ENCODE peak calls at places on chromosomes 6 and 20, in five cellular contexts. One of them, this sample, is unnamed. For H3K4me1, the result is how much of the 10 kb centered on the place peaks cover.

GRCh38 chr6:140281236-140281635 is 906.8 kb upstream of the CITED2 start:
- DNase-seq in effector memory CD4-positive, alpha-beta T cell: no peak
- DNase-seq in tibial artery: no peak
- DNase-seq in A549: no peak
- DNase-seq in pancreas: no peak
- DNase-seq in this sample: no peak

GRCh38 chr6:84274856-84275255 is 47.4 kb upstream of the CEP162 start:
- DNase-seq in effector memory CD4-positive, alpha-beta T cell: no peak
- DNase-seq in tibial artery: no peak
- DNase-seq in A549: no peak
- DNase-seq in pancreas: no peak
- DNase-seq in this sample: no peak

GRCh38 chr6:47420394-47421371 is 56.9 kb upstream of the CD2AP start:
- DNase-seq in effector memory CD4-positive, alpha-beta T cell: no peak
- DNase-seq in tibial artery: no peak
- DNase-seq in A549: no peak
- DNase-seq in pancreas: no peak
- DNase-seq in this sample: no peak

GRCh38 chr6:9388596-9388995 is 953.3 kb upstream of the SLC35B3 start:
- DNase-seq in effector memory CD4-positive, alpha-beta T cell: no peak
- DNase-seq in tibial artery: no peak
- DNase-seq in A549: no peak
- DNase-seq in pancreas: no peak
- DNase-seq in this sample: no peak

GRCh38 chr6:150627601-150628012 is 27.9 kb downstream of the PLEKHG1 start:
- DNase-seq in effector memory CD4-positive, alpha-beta T cell: no peak
- DNase-seq in tibial artery: no peak
- DNase-seq in A549: no peak
- DNase-seq in pancreas: no peak
- DNase-seq in this sample: no peak

GRCh38 chr6:137311940-137312339 is 92.8 kb upstream of the IFNGR1 start:
- DNase-seq in effector memory CD4-positive, alpha-beta T cell: no peak
- DNase-seq in tibial artery: no peak
- DNase-seq in A549: no peak
- DNase-seq in pancreas: no peak
- DNase-seq in this sample: no peak

GRCh38 chr6:20312581-20312980 is 89.1 kb upstream of the E2F3 start:
- DNase-seq in effector memory CD4-positive, alpha-beta T cell: no peak
- DNase-seq in tibial artery: no peak
- DNase-seq in A549: no peak
- DNase-seq in pancreas: no peak
- DNase-seq in this sample: no peak

GRCh38 chr6:90406142-90406794 is 109.6 kb upstream of the BACH2 start:
- DNase-seq in effector memory CD4-positive, alpha-beta T cell: no peak
- DNase-seq in tibial artery: no peak
- DNase-seq in A549: peak
- DNase-seq in pancreas: no peak
- DNase-seq in this sample: no peak

GRCh38 chr6:154370545-154370944 is 13.9 kb upstream of the IPCEF1 start:
- DNase-seq in effector memory CD4-positive, alpha-beta T cell: no peak
- DNase-seq in tibial artery: no peak
- DNase-seq in A549: no peak
- DNase-seq in pancreas: no peak
- DNase-seq in this sample: no peak

GRCh38 chr6:110366241-110366640 is 8.1 kb upstream of the METTL24 start:
- DNase-seq in effector memory CD4-positive, alpha-beta T cell: no peak
- DNase-seq in tibial artery: no peak
- DNase-seq in A549: no peak
- DNase-seq in pancreas: no peak
- DNase-seq in this sample: no peak

GRCh38 chr6:41546866-41547798 is 951 bp downstream of the FOXP4 start:
- DNase-seq in effector memory CD4-positive, alpha-beta T cell: no peak
- DNase-seq in tibial artery: no peak
- DNase-seq in A549: peak
- DNase-seq in pancreas: peak
- DNase-seq in this sample: peak

GRCh38 chr6:157989541-157990289 is 8.1 kb downstream of the SYNJ2 start:
- DNase-seq in effector memory CD4-positive, alpha-beta T cell: no peak
- DNase-seq in tibial artery: peak
- DNase-seq in A549: no peak
- DNase-seq in pancreas: peak
- DNase-seq in this sample: peak

GRCh38 chr6:45929421-45930361 is 86.0 kb downstream of the CLIC5 start:
- DNase-seq in effector memory CD4-positive, alpha-beta T cell: no peak
- DNase-seq in tibial artery: no peak
- DNase-seq in A549: no peak
- DNase-seq in pancreas: no peak
- DNase-seq in this sample: no peak

GRCh38 chr20:48695255-48695654 is 132.5 kb downstream of the PREX1 start:
- DNase-seq in effector memory CD4-positive, alpha-beta T cell: no peak
- DNase-seq in tibial artery: no peak
- DNase-seq in A549: no peak
- DNase-seq in pancreas: no peak
- DNase-seq in this sample: peak

GRCh38 chr20:47535088-47535487 is 33.4 kb downstream of the NCOA3 start:
- DNase-seq in effector memory CD4-positive, alpha-beta T cell: no peak
- DNase-seq in tibial artery: no peak
- DNase-seq in A549: no peak
- DNase-seq in pancreas: no peak
- DNase-seq in this sample: no peak

GRCh38 chr6:7730852-7731251 is 5.0 kb downstream of the BMP6 start:
- DNase-seq in effector memory CD4-positive, alpha-beta T cell: no peak
- DNase-seq in tibial artery: no peak
- DNase-seq in A549: peak
- DNase-seq in pancreas: no peak
- DNase-seq in this sample: no peak

GRCh38 chr6:101079696-101080270 is 198.7 kb upstream of the ASCC3 start:
- DNase-seq in effector memory CD4-positive, alpha-beta T cell: no peak
- DNase-seq in tibial artery: no peak
- DNase-seq in A549: no peak
- DNase-seq in pancreas: no peak
- DNase-seq in this sample: no peak
- H3K27ac ChIP-seq in effector memory CD4-positive, alpha-beta T cell: no peak
- H3K27ac ChIP-seq in tibial artery: no peak
- H3K27ac ChIP-seq in A549: peak
- H3K27ac ChIP-seq in pancreas: no peak
- H3K27ac ChIP-seq in this sample: no peak

GRCh38 chr20:56178219-56178618 is 70.3 kb upstream of the MC3R start:
- DNase-seq in effector memory CD4-positive, alpha-beta T cell: no peak
- DNase-seq in tibial artery: no peak
- DNase-seq in A549: no peak
- DNase-seq in pancreas: no peak
- DNase-seq in this sample: no peak
- H3K4me1 ChIP-seq in effector memory CD4-positive, alpha-beta T cell: under half
- H3K4me1 ChIP-seq in tibial artery: under half
- H3K4me1 ChIP-seq in A549: under half
- H3K4me1 ChIP-seq in pancreas: under half
- H3K4me1 ChIP-seq in this sample: under half

DNA sequence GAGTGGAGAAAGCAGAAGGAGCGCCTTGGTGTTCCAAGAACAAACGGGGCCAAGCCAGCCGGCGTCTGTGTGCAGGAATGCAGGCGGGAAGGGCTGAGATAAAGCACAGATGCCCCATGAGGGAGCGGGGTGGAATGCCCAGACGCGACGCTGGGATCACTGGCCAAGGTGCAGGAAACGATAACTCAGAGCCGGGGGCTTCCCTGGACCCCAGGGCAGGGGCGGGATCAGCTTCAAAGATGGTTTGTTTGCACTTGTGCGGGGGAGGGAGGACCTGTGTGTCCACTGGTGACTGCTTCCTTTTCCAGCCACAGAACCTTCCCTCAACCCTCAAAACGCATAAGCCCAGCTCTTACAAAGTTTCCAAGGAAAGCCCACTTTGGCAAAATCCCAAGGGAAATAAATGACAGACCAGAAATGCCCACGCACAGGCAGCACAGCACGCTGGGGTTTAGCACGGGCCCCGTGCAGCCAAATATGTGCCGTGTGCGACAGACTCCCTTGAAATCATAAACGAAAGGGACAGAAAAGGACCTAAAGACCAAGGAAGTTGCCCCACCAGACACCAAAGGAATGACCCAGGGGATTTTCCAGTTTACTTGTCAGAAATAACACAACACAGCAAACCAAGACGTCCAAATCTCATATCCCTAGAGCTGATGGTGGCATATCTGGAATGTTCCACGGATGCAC is 113.9 kb downstream of the NFATC2 start:
- DNase-seq in effector memory CD4-positive, alpha-beta T cell: no peak
- DNase-seq in tibial artery: peak
- DNase-seq in A549: no peak
- DNase-seq in pancreas: peak
- DNase-seq in this sample: peak
- H3K27ac ChIP-seq in effector memory CD4-positive, alpha-beta T cell: no peak
- H3K27ac ChIP-seq in tibial artery: peak
- H3K27ac ChIP-seq in A549: no peak
- H3K27ac ChIP-seq in pancreas: no peak
- H3K27ac ChIP-seq in this sample: no peak

DNA sequence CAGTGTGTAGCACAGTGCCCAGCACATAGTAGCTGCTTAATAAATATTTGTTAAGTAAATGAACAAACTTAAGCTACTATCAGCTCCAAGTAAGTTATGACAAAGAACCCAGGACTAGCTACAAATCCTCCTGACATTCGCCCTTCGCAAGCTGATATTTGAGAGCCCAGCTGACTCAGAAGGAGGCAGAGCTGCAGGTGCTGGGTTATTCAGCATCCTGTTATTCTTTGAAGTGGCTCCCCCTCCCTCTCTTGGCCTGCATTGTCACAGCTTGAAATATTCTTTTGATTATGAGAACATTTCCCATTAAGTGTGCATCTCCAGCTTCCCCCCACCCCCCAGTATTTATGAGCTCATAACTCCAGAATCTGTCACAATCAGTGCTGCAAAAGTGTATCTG is 78.8 kb upstream of the RALY start:
- DNase-seq in effector memory CD4-positive, alpha-beta T cell: peak
- DNase-seq in tibial artery: no peak
- DNase-seq in A549: peak
- DNase-seq in pancreas: no peak
- DNase-seq in this sample: peak
- H3K4me1 ChIP-seq in effector memory CD4-positive, alpha-beta T cell: under half
- H3K4me1 ChIP-seq in tibial artery: under half
- H3K4me1 ChIP-seq in A549: under half
- H3K4me1 ChIP-seq in pancreas: under half
- H3K4me1 ChIP-seq in this sample: under half

GRCh38 chr6:753486-753885 is 60.5 kb upstream of the EXOC2 start:
- DNase-seq in effector memory CD4-positive, alpha-beta T cell: no peak
- DNase-seq in tibial artery: no peak
- DNase-seq in A549: no peak
- DNase-seq in pancreas: no peak
- DNase-seq in this sample: no peak
- H3K27ac ChIP-seq in effector memory CD4-positive, alpha-beta T cell: no peak
- H3K27ac ChIP-seq in tibial artery: no peak
- H3K27ac ChIP-seq in A549: no peak
- H3K27ac ChIP-seq in pancreas: no peak
- H3K27ac ChIP-seq in this sample: no peak

DNA sequence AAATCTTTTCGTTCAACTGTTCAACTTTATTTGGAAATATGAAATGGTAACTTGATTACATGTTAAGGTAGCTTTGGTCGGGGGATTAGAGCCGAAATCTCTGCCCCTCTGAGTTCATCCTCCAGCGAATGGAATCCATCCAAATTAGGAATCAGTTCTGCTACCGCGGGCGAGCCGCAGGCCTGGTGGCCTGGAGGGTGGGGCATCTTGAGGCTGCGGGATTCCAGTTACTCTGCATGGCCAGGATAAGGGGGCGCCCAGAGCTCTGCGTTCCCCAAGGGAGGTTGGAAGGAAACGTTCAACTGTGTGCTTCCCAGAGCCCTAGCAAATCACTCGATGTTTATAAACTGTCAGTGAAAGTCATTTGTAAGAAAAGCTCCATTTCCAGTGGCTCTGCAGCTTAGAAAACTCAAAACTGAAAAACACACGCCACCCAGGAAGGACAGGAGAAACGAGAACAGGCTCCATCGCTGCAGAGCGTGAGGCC is 262.2 kb downstream of the TAF4 start:
- DNase-seq in effector memory CD4-positive, alpha-beta T cell: no peak
- DNase-seq in tibial artery: no peak
- DNase-seq in A549: no peak
- DNase-seq in pancreas: no peak
- DNase-seq in this sample: peak
- H3K4me1 ChIP-seq in effector memory CD4-positive, alpha-beta T cell: under half
- H3K4me1 ChIP-seq in tibial artery: under half
- H3K4me1 ChIP-seq in A549: under half
- H3K4me1 ChIP-seq in pancreas: under half
- H3K4me1 ChIP-seq in this sample: under half